ENCODE peak calls at places on chromosomes 4 and X, in ten cellular contexts. One of them, this sample, is unnamed.

GRCh38 chr4:185229021-185229818 is 19.8 kb downstream of the SNX25 start:
- DNase-seq in CD8-positive, alpha-beta T cell: no peak
- DNase-seq in hepatocyte: no peak
- DNase-seq in uterus: no peak
- DNase-seq in astrocyte of the spinal cord: no peak
- DNase-seq in neuronal stem cell: no peak
- DNase-seq in OCI-LY7: no peak
- DNase-seq in heart left ventricle: no peak
- DNase-seq in testis: no peak
- DNase-seq in left lung: peak
- DNase-seq in this sample: no peak

GRCh38 chr4:155781432-155781831 is 22.6 kb downstream of the GUCY1B1 start:
- DNase-seq in uterus: no peak
- DNase-seq in OCI-LY7: no peak
- DNase-seq in neuronal stem cell: no peak
- DNase-seq in astrocyte of the spinal cord: no peak
- DNase-seq in CD8-positive, alpha-beta T cell: no peak
- DNase-seq in heart left ventricle: no peak
- DNase-seq in hepatocyte: no peak
- DNase-seq in left lung: no peak
- DNase-seq in testis: no peak
- DNase-seq in this sample: no peak

GRCh38 chrX:1450381-1451161 is 2.1 kb downstream of the ASMTL start:
- DNase-seq in hepatocyte: no peak
- DNase-seq in left lung: peak
- DNase-seq in neuronal stem cell: no peak
- DNase-seq in OCI-LY7: no peak
- DNase-seq in uterus: peak
- DNase-seq in heart left ventricle: no peak
- DNase-seq in testis: peak
- DNase-seq in CD8-positive, alpha-beta T cell: no peak
- DNase-seq in astrocyte of the spinal cord: no peak
- DNase-seq in this sample: no peak

GRCh38 chr4:138175337-138175794 is 66.8 kb downstream of the SLC7A11 start:
- DNase-seq in CD8-positive, alpha-beta T cell: no peak
- DNase-seq in neuronal stem cell: no peak
- DNase-seq in heart left ventricle: peak
- DNase-seq in astrocyte of the spinal cord: no peak
- DNase-seq in testis: peak
- DNase-seq in uterus: no peak
- DNase-seq in OCI-LY7: no peak
- DNase-seq in hepatocyte: peak
- DNase-seq in left lung: no peak
- DNase-seq in this sample: peak

GRCh38 chrX:118216488-118216887 is 99.9 kb upstream of the KLHL13 start:
- DNase-seq in OCI-LY7: no peak
- DNase-seq in hepatocyte: no peak
- DNase-seq in heart left ventricle: no peak
- DNase-seq in left lung: no peak
- DNase-seq in testis: no peak
- DNase-seq in CD8-positive, alpha-beta T cell: no peak
- DNase-seq in uterus: no peak
- DNase-seq in neuronal stem cell: no peak
- DNase-seq in astrocyte of the spinal cord: no peak
- DNase-seq in this sample: peak

GRCh38 chr4:86043755-86044592 is 315.9 kb downstream of the MAPK10 start:
- DNase-seq in left lung: no peak
- DNase-seq in OCI-LY7: peak
- DNase-seq in astrocyte of the spinal cord: peak
- DNase-seq in heart left ventricle: no peak
- DNase-seq in CD8-positive, alpha-beta T cell: no peak
- DNase-seq in testis: peak
- DNase-seq in hepatocyte: peak
- DNase-seq in neuronal stem cell: peak
- DNase-seq in uterus: peak
- DNase-seq in this sample: peak

GRCh38 chr4:71338846-71339593 is at the start of gene SLC4A4:
- DNase-seq in left lung: no peak
- DNase-seq in uterus: no peak
- DNase-seq in neuronal stem cell: no peak
- DNase-seq in CD8-positive, alpha-beta T cell: no peak
- DNase-seq in astrocyte of the spinal cord: peak
- DNase-seq in hepatocyte: no peak
- DNase-seq in OCI-LY7: no peak
- DNase-seq in testis: no peak
- DNase-seq in heart left ventricle: no peak
- DNase-seq in this sample: peak

GRCh38 chr4:13516315-13516860 is 27.9 kb downstream of the NKX3-2 start:
- DNase-seq in hepatocyte: no peak
- DNase-seq in uterus: no peak
- DNase-seq in CD8-positive, alpha-beta T cell: no peak
- DNase-seq in heart left ventricle: no peak
- DNase-seq in astrocyte of the spinal cord: no peak
- DNase-seq in neuronal stem cell: no peak
- DNase-seq in OCI-LY7: no peak
- DNase-seq in testis: no peak
- DNase-seq in left lung: no peak
- DNase-seq in this sample: no peak

GRCh38 chr4:89162486-89162885 is 51.2 kb downstream of the TIGD2 start:
- DNase-seq in CD8-positive, alpha-beta T cell: no peak
- DNase-seq in uterus: no peak
- DNase-seq in astrocyte of the spinal cord: no peak
- DNase-seq in hepatocyte: peak
- DNase-seq in OCI-LY7: no peak
- DNase-seq in neuronal stem cell: no peak
- DNase-seq in left lung: no peak
- DNase-seq in testis: no peak
- DNase-seq in heart left ventricle: no peak
- DNase-seq in this sample: no peak

DNA sequence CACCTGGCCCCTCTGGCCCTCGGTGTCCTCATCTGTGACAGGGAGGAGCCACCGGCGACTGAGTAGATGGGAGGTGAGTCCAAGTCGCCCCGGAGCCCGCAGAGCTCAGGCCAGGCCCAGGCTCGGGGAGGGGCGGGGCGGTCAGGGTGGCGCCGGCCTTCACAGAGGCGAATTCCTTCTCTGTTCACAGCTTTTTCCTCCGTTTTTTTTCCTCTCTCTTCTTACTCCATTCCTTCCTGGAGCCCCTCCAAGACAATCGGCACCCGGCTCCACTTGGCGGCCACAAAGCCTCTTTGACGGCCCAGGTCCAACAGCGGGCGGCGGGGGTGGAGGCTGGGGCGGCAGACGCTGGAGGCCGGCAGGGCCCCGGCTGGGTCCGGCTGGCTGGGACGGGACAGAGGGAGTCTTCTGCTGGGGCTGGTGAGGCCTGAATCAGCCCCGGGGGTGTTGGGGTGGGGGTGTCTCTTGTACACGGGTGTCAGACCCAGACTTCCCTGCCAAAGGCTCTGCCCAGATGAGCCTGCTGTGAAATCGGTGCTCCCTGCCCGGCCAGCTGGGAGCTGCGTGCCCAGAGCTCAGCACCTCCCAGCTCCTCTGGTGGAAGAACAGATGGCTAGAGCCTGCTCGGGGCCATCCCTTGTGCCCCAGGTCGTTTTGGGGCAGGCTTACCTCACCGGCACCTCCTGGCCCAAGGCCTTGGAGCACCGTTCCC is 22.6 kb downstream of the FGFRL1 start:
- DNase-seq in testis: peak
- DNase-seq in hepatocyte: no peak
- DNase-seq in uterus: no peak
- DNase-seq in left lung: no peak
- DNase-seq in heart left ventricle: peak
- DNase-seq in OCI-LY7: no peak
- DNase-seq in CD8-positive, alpha-beta T cell: no peak
- DNase-seq in neuronal stem cell: no peak
- DNase-seq in astrocyte of the spinal cord: peak
- DNase-seq in this sample: no peak
- H3K4me3 ChIP-seq in testis: no peak
- H3K4me3 ChIP-seq in hepatocyte: no peak
- H3K4me3 ChIP-seq in uterus: no peak
- H3K4me3 ChIP-seq in left lung: no peak
- H3K4me3 ChIP-seq in heart left ventricle: peak
- H3K4me3 ChIP-seq in OCI-LY7: no peak
- H3K4me3 ChIP-seq in CD8-positive, alpha-beta T cell: no peak
- H3K4me3 ChIP-seq in neuronal stem cell: peak
- H3K4me3 ChIP-seq in astrocyte of the spinal cord: no peak
- H3K4me3 ChIP-seq in this sample: no peak

DNA sequence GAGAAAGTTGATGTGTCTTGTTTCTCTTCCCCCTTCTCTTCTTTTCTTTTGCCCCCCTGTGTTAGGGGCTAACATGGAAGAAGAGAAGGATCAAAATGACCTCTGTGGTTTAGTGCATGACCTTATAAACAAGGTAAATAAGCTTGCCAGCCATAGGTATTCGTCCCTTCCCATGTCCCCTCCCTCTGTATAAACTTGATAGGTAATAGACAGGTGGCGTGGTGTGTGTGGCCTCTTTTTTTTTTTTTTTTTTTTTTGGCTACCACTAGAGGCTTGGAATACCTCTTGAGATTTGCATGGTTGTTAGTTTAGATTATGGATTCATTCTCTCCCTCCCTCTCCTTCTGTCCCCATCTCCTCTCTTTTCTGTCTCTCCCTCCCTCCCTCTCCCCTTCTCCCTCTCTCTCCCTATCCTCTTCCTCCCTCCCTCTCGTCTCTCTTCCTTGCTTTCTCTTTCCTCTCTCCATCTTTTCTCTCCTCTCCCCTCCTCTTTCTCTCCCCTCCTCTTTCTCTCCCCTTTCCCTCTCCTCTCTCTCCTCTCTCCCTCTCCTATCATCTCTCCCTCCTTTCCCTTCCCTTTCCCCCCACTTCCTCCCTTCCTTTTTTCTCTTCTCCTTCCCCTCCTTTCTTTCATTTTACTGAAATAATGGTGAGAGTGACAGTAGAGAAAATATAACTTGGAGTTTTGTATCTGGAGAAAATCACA is 134.4 kb downstream of the AFF1 start:
- DNase-seq in OCI-LY7: no peak
- DNase-seq in testis: no peak
- DNase-seq in astrocyte of the spinal cord: no peak
- DNase-seq in hepatocyte: no peak
- DNase-seq in neuronal stem cell: no peak
- DNase-seq in CD8-positive, alpha-beta T cell: no peak
- DNase-seq in left lung: no peak
- DNase-seq in heart left ventricle: no peak
- DNase-seq in uterus: no peak
- DNase-seq in this sample: no peak
- H3K4me3 ChIP-seq in OCI-LY7: peak
- H3K4me3 ChIP-seq in testis: no peak
- H3K4me3 ChIP-seq in astrocyte of the spinal cord: no peak
- H3K4me3 ChIP-seq in hepatocyte: no peak
- H3K4me3 ChIP-seq in neuronal stem cell: no peak
- H3K4me3 ChIP-seq in CD8-positive, alpha-beta T cell: no peak
- H3K4me3 ChIP-seq in left lung: no peak
- H3K4me3 ChIP-seq in heart left ventricle: no peak
- H3K4me3 ChIP-seq in uterus: no peak
- H3K4me3 ChIP-seq in this sample: no peak

GRCh38 chr4:1873291-1873690 is 2.1 kb downstream of the NSD2 start:
- DNase-seq in left lung: no peak
- DNase-seq in neuronal stem cell: no peak
- DNase-seq in uterus: no peak
- DNase-seq in heart left ventricle: no peak
- DNase-seq in OCI-LY7: no peak
- DNase-seq in astrocyte of the spinal cord: no peak
- DNase-seq in testis: no peak
- DNase-seq in hepatocyte: no peak
- DNase-seq in CD8-positive, alpha-beta T cell: no peak
- DNase-seq in this sample: no peak

GRCh38 chr4:1873776-1874175 is 2.6 kb downstream of the NSD2 start:
- DNase-seq in hepatocyte: no peak
- DNase-seq in astrocyte of the spinal cord: no peak
- DNase-seq in OCI-LY7: no peak
- DNase-seq in heart left ventricle: no peak
- DNase-seq in testis: no peak
- DNase-seq in uterus: no peak
- DNase-seq in neuronal stem cell: no peak
- DNase-seq in CD8-positive, alpha-beta T cell: no peak
- DNase-seq in left lung: peak
- DNase-seq in this sample: no peak

GRCh38 chr4:1874207-1874606 is 3.0 kb downstream of the NSD2 start:
- DNase-seq in uterus: no peak
- DNase-seq in left lung: no peak
- DNase-seq in astrocyte of the spinal cord: no peak
- DNase-seq in OCI-LY7: no peak
- DNase-seq in hepatocyte: no peak
- DNase-seq in neuronal stem cell: no peak
- DNase-seq in testis: no peak
- DNase-seq in heart left ventricle: no peak
- DNase-seq in CD8-positive, alpha-beta T cell: no peak
- DNase-seq in this sample: no peak

GRCh38 chr4:1871471-1872021 is 353 bp downstream of the NSD2 start:
- DNase-seq in uterus: peak
- DNase-seq in testis: no peak
- DNase-seq in left lung: peak
- DNase-seq in astrocyte of the spinal cord: no peak
- DNase-seq in CD8-positive, alpha-beta T cell: no peak
- DNase-seq in hepatocyte: peak
- DNase-seq in heart left ventricle: peak
- DNase-seq in neuronal stem cell: peak
- DNase-seq in OCI-LY7: peak
- DNase-seq in this sample: no peak

GRCh38 chr4:1872918-1873269 is 1.7 kb downstream of the NSD2 start:
- DNase-seq in CD8-positive, alpha-beta T cell: no peak
- DNase-seq in testis: no peak
- DNase-seq in heart left ventricle: no peak
- DNase-seq in neuronal stem cell: no peak
- DNase-seq in astrocyte of the spinal cord: peak
- DNase-seq in hepatocyte: no peak
- DNase-seq in left lung: no peak
- DNase-seq in OCI-LY7: peak
- DNase-seq in uterus: no peak
- DNase-seq in this sample: no peak
- H3K4me3 ChIP-seq in CD8-positive, alpha-beta T cell: peak
- H3K4me3 ChIP-seq in testis: no peak
- H3K4me3 ChIP-seq in heart left ventricle: peak
- H3K4me3 ChIP-seq in neuronal stem cell: no peak
- H3K4me3 ChIP-seq in astrocyte of the spinal cord: peak
- H3K4me3 ChIP-seq in hepatocyte: no peak
- H3K4me3 ChIP-seq in left lung: peak
- H3K4me3 ChIP-seq in OCI-LY7: peak
- H3K4me3 ChIP-seq in uterus: no peak
- H3K4me3 ChIP-seq in this sample: no peak

GRCh38 chr4:123351713-123352112 is 44.9 kb upstream of the SPRY1 start:
- DNase-seq in astrocyte of the spinal cord: peak
- DNase-seq in heart left ventricle: no peak
- DNase-seq in OCI-LY7: no peak
- DNase-seq in testis: no peak
- DNase-seq in neuronal stem cell: no peak
- DNase-seq in CD8-positive, alpha-beta T cell: no peak
- DNase-seq in uterus: no peak
- DNase-seq in left lung: no peak
- DNase-seq in hepatocyte: peak
- DNase-seq in this sample: peak
- H3K4me3 ChIP-seq in astrocyte of the spinal cord: peak
- H3K4me3 ChIP-seq in heart left ventricle: no peak
- H3K4me3 ChIP-seq in OCI-LY7: no peak
- H3K4me3 ChIP-seq in testis: no peak
- H3K4me3 ChIP-seq in neuronal stem cell: no peak
- H3K4me3 ChIP-seq in CD8-positive, alpha-beta T cell: no peak
- H3K4me3 ChIP-seq in uterus: no peak
- H3K4me3 ChIP-seq in left lung: no peak
- H3K4me3 ChIP-seq in hepatocyte: no peak
- H3K4me3 ChIP-seq in this sample: no peak

GRCh38 chr4:128735714-128736113 is 73.8 kb upstream of the JADE1 start:
- DNase-seq in uterus: no peak
- DNase-seq in neuronal stem cell: no peak
- DNase-seq in heart left ventricle: no peak
- DNase-seq in OCI-LY7: no peak
- DNase-seq in testis: no peak
- DNase-seq in left lung: no peak
- DNase-seq in CD8-positive, alpha-beta T cell: no peak
- DNase-seq in hepatocyte: no peak
- DNase-seq in astrocyte of the spinal cord: no peak
- DNase-seq in this sample: no peak
- H3K4me3 ChIP-seq in uterus: no peak
- H3K4me3 ChIP-seq in neuronal stem cell: no peak
- H3K4me3 ChIP-seq in heart left ventricle: no peak
- H3K4me3 ChIP-seq in OCI-LY7: no peak
- H3K4me3 ChIP-seq in testis: no peak
- H3K4me3 ChIP-seq in left lung: no peak
- H3K4me3 ChIP-seq in CD8-positive, alpha-beta T cell: no peak
- H3K4me3 ChIP-seq in hepatocyte: no peak
- H3K4me3 ChIP-seq in astrocyte of the spinal cord: no peak
- H3K4me3 ChIP-seq in this sample: no peak